ENCODE peak calls at places on chromosomes 16 and 17, in four cellular contexts. X is stomach, G is psoas muscle, R is HCT116. H is an unnamed sample. For H3K27me3, the result is how much of the 10 kb centered on the place peaks cover.

GRCh38 chr17:81821603-81822311 is 11.3 kb downstream of the MCRIP1 start:
- DNase-seq in G (peak), X (peak), R (peak), H (no peak)

GRCh38 chr16:85514295-85514600 is 98.9 kb upstream of the GSE1 start:
- DNase-seq in R (no peak), X (no peak), G (peak), H (no peak)

GRCh38 chr17:42553161-42553818 is 567 bp downstream of the HSD17B1 start:
- DNase-seq in G (no peak), R (no peak), X (no peak), H (no peak)

GRCh38 chr17:5510776-5511175 is 24.4 kb downstream of the MIS12 start:
- DNase-seq in G (no peak), X (no peak), R (no peak), H (no peak)

GRCh38 chr17:41907633-41908539 is 10.9 kb downstream of the ACLY start:
- DNase-seq in X (no peak), R (no peak), G (no peak), H (peak)

GRCh38 chr17:31726980-31727427 is 132.0 kb downstream of the COPRS start:
- DNase-seq in G (no peak), X (no peak), R (no peak), H (no peak)

GRCh38 chr17:55285340-55286301 is 20.9 kb downstream of the HLF start:
- DNase-seq in X (peak), G (peak), R (no peak), H (no peak)

GRCh38 chr17:76716834-76717205 is 6.1 kb upstream of the MXRA7 start:
- DNase-seq in R (no peak), G (no peak), X (no peak), H (no peak)

GRCh38 chr17:30095507-30096244 is 20.9 kb upstream of the NSRP1 start:
- DNase-seq in X (no peak), G (no peak), R (peak), H (peak)

GRCh38 chr16:58026139-58026704 is 668 bp downstream of the MMP15 start:
- DNase-seq in X (peak), G (peak), R (no peak), H (no peak)

GRCh38 chr16:720507-720989 is 398 bp upstream of the ANTKMT start:
- DNase-seq in G (peak), X (no peak), R (no peak), H (no peak)

GRCh38 chr17:67818110-67819002 is 6.9 kb upstream of the BPTF start:
- DNase-seq in R (no peak), G (no peak), X (no peak), H (no peak)

GRCh38 chr16:424623-425081 is 797 bp upstream of the RAB11FIP3 start:
- DNase-seq in R (no peak), X (peak), G (peak), H (no peak)

GRCh38 chr16:72198021-72198420 is 26.1 kb upstream of the PMFBP1 start:
- DNase-seq in R (no peak), X (no peak), G (no peak), H (no peak)

GRCh38 chr16:14608111-14608566 is 21.9 kb downstream of the PARN start:
- DNase-seq in X (no peak), G (no peak), R (no peak), H (no peak)

GRCh38 chr17:32266389-32267269 is 997 bp downstream of the RHBDL3 start:
- DNase-seq in X (no peak), R (no peak), G (no peak), H (no peak)

GRCh38 chr17:57004944-57005579 is 27.1 kb downstream of the SCPEP1 start:
- DNase-seq in R (no peak), G (no peak), X (peak), H (no peak)

GRCh38 chr16:21263640-21264211 is 14.4 kb downstream of the CRYM start:
- DNase-seq in G (no peak), X (no peak), R (no peak), H (peak)

GRCh38 chr16:84786605-84787302 is 33.0 kb upstream of the CRISPLD2 start:
- DNase-seq in R (no peak), G (no peak), X (peak), H (no peak)

GRCh38 chr17:2721603-2722002 is 10.0 kb upstream of the CLUH start:
- DNase-seq in G (no peak), R (no peak), X (no peak), H (no peak)

GRCh38 chr16:21684199-21684598 is 20.4 kb downstream of the OTOA start:
- DNase-seq in X (no peak), G (no peak), R (peak), H (no peak)

GRCh38 chr17:44178133-44178532 is 7.6 kb downstream of the ASB16 start:
- DNase-seq in R (no peak), X (no peak), G (no peak), H (no peak)

GRCh38 chr17:41571561-41572434 is at the start of gene KRT9:
- DNase-seq in X (no peak), G (no peak), R (no peak), H (no peak)

GRCh38 chr17:67689534-67690177 is 28.1 kb upstream of the NOL11 start:
- DNase-seq in R (peak), G (no peak), X (peak), H (peak)

GRCh38 chr17:16938496-16939270 is 33.2 kb downstream of the TNFRSF13B start:
- DNase-seq in R (no peak), G (no peak), X (peak), H (no peak)

GRCh38 chr17:55926276-55926995 is 175.6 kb downstream of the PCTP start:
- DNase-seq in G (no peak), R (no peak), X (no peak), H (no peak)

GRCh38 chr17:27323538-27324212 is 29.8 kb downstream of the WSB1 start:
- DNase-seq in G (peak), X (peak), R (no peak), H (no peak)

GRCh38 chr17:75518201-75518600 is 1.9 kb downstream of the TSEN54 start:
- DNase-seq in G (no peak), X (no peak), R (no peak), H (no peak)

GRCh38 chr17:9472541-9472940 is 103.1 kb downstream of the STX8 start:
- DNase-seq in G (peak), X (no peak), R (no peak), H (no peak)

GRCh38 chr17:10790491-10791401 is 13.2 kb downstream of the TMEM238L start:
- DNase-seq in R (no peak), G (no peak), X (peak), H (no peak)

GRCh38 chr16:84103678-84104077 is 13.1 kb downstream of the MBTPS1 start:
- DNase-seq in X (no peak), R (no peak), G (no peak), H (no peak)

GRCh38 chr16:84239910-84240309 is at the start of gene KCNG4:
- DNase-seq in X (no peak), G (no peak), R (no peak), H (no peak)

GRCh38 chr16:55372792-55373488 is 48.9 kb downstream of the IRX6 start:
- DNase-seq in R (no peak), X (no peak), G (no peak), H (no peak)

GRCh38 chr16:17177242-17177967 is 293.4 kb downstream of the XYLT1 start:
- DNase-seq in R (no peak), X (no peak), G (no peak), H (no peak)

GRCh38 chr17:42655528-42655927 is 3.6 kb upstream of the TUBG2 start:
- DNase-seq in G (no peak), X (no peak), R (no peak), H (peak)

DNA sequence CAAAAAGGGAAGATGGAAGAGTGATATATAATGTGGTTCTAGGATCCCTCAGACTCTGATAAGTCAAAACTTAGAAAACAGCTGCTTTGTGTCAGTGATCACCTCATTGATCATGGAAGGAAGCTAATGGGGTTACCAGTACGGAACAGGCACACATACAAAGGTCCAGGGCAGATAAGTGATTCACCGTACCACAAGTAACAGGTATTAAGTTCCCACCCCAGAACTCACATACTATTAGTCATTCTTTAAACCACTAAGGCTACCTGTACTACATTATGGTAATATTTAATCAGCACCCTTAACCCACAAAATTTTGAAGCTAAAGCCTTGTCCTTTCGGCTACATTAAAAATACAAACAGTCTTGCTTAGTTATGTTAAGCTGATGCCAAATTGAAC is 17.4 kb downstream of the RNF43 start:
- DNase-seq in X (no peak), G (no peak), R (no peak), H (no peak)
- H3K27me3 ChIP-seq in X (under half), G (under half), R (under half), H (under half)

GRCh38 chr16:67530013-67530939 is 1.6 kb downstream of the RIPOR1 start:
- DNase-seq in G (peak), X (peak), R (no peak), H (peak)

GRCh38 chr16:67526149-67526732 is 2.4 kb upstream of the RIPOR1 start:
- DNase-seq in G (no peak), R (no peak), X (no peak), H (no peak)

GRCh38 chr16:67528870-67529638 is 425 bp downstream of the RIPOR1 start:
- DNase-seq in R (no peak), X (no peak), G (no peak), H (no peak)

GRCh38 chr16:67529639-67530012 is 997 bp downstream of the RIPOR1 start:
- DNase-seq in X (no peak), G (no peak), R (no peak), H (no peak)

DNA sequence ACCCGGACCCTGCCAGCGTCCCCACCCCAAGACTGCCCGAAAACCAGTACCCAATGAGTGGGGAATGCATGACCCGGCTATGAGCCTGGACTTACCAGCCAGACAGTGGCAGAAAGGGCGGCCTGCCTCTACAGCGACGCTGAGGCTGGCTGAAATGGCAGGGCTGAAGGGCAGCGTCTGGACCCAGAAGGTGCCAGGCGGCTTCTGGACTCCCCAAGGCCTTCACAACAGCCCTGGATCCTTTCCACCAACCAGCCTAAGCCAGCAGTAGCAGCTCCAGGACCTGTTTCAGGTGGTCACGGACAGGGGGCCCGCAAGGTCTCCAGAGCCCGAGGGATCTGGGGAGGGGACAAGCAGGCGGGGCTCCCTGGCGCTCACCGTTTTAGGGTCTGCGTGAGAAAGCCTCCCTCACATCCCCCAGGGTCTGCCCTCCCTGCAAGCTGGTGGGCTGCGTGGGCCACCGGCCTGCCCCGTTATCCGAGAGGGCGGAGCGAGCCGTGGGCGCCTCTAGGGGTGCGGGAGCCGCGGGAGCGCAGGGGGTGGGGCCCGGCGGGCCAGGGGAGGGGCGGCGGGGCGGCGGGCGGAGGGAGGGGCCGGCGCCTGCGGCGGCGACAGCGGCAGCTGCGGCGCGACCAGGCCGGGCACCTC is at the start of gene RIPOR1:
- DNase-seq in G (peak), R (no peak), X (peak), H (no peak)
- TF ChIP-seq CTCF in G (no peak), R (peak), X (no peak), H (peak)

GRCh38 chr17:21376585-21376834 is 353 bp downstream of the KCNJ12 start:
- DNase-seq in R (no peak), G (no peak), X (no peak), H (no peak)
- H3K27me3 ChIP-seq in R (under half), G (under half), X (under half), H (under half)

GRCh38 chr17:21132428-21132827 is 5.7 kb downstream of the DHRS7B start:
- DNase-seq in R (no peak), X (no peak), G (no peak), H (no peak)

GRCh38 chr17:21131090-21131616 is 4.4 kb downstream of the DHRS7B start:
- DNase-seq in G (no peak), X (no peak), R (no peak), H (no peak)

GRCh38 chr17:21126645-21127507 is at the start of gene DHRS7B:
- DNase-seq in R (peak), X (peak), G (peak), H (peak)

GRCh38 chr17:21127508-21128077 is 829 bp downstream of the DHRS7B start:
- DNase-seq in R (no peak), X (no peak), G (no peak), H (no peak)

GRCh38 chr17:21129023-21129681 is 2.4 kb downstream of the DHRS7B start:
- DNase-seq in R (no peak), G (peak), X (no peak), H (no peak)
- TF ChIP-seq CTCF in R (peak), G (peak), X (no peak), H (peak)

DNA sequence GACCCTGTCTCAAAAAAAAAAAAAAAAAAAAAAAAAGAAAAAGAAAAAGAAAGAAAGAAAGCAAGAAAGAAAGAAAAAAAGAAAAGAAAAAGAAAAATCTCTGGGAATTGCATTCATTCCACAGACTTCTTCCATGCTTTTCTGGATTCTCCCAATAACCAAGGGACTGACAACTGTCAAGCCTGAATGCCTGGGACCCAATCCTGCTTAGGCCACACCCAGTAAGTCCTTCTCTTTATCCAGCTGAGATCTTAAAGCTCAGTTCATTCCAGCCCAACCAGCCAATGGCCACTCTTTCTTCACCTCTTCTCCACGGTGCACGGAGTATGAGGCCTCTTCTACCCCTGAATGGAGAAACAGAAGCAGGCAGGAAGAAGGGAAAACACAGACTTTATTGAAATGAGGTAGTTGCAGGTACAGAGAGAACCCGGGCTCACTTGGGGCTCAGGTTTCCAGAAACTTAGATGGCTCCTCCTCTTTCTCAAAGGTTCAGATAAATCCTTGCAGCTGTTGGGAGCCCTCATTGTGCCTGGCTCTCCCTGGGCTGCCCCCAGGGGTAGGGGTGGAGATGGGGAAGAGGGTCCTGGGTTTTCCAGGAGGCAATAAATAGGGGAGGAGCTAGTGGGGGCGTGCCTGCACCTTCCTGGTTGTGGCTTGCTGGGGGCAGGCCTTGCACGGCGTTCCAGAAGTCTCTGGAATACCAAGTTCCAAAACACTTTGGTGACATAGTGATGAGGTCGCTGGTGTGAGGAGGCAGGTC is 2.5 kb downstream of the HOXB1 start:
- DNase-seq in R (no peak), X (no peak), G (no peak), H (no peak)
- H3K27me3 ChIP-seq in R (under half), X (under half), G (under half), H (under half)

GRCh38 chr17:39461911-39462641 is 790 bp downstream of the CDK12 start:
- DNase-seq in G (peak), X (peak), R (no peak), H (no peak)

GRCh38 chr17:39455919-39456318 is 4.9 kb upstream of the MED1 start:
- DNase-seq in G (no peak), R (no peak), X (no peak), H (no peak)

GRCh38 chr17:39462644-39463375 is 1.5 kb downstream of the CDK12 start:
- DNase-seq in R (no peak), X (no peak), G (no peak), H (no peak)

DNA sequence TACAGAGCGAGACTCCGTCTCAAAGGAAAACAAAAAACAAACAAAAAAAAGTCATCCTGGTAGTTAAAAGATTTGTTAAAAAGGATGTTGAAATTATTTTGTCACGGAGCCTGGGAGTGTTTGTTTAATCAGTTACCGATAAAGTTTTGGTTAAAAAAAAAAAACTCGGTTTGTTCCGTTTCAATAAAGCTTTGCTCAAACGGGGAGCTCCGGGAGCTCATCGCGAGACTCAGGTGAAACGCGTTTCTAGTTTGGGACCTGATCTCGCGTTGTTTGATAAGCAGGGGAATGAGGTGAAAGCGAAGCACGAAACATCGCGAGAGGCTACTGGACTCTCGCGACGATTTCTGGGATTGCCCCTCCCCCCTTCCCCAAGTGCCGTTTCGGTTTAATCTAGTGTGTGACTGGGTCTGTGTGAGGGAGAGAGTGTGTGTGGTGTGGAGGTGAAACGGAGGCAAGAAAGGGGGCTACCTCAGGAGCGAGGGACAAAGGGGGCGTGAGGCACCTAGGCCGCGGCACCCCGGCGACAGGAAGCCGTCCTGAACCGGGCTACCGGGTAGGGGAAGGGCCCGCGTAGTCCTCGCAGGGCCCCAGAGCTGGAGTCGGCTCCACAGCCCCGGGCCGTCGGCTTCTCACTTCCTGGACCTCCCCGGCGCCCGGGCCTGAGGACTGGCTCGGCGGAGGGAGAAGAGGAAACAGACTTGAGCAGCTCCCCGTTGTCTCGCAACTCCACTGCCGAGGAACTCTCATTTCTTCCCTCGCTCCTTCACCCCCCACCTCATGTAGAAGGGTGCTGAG is at the start of gene CDK12:
- DNase-seq in X (peak), G (peak), R (peak), H (peak)
- TF ChIP-seq CTCF in X (no peak), G (no peak), R (no peak), H (no peak)

H was measured in kidney epithelial cell.